ENCODE peak calls at places on chromosomes 4 and X, in four cellular contexts. O is heart right ventricle, P is left ventricle myocardium inferior, G is Peyer's patch. W is an unnamed sample. For H3K36me3, the result is how much of the 10 kb centered on the place peaks cover.

GRCh38 chr4:43776371-43776770 is 672.2 kb downstream of the KCTD8 start:
- DNase-seq in O (no peak), P (no peak), G (no peak), W (peak)

GRCh38 chr4:98555798-98556445 is 102.5 kb downstream of the TSPAN5 start:
- DNase-seq in O (no peak), P (no peak), G (no peak), W (no peak)

GRCh38 chr4:168587326-168588125 is 90.7 kb downstream of the PALLD start:
- DNase-seq in O (peak), P (peak), G (no peak), W (no peak)

GRCh38 chrX:36401774-36402173 is 482.2 kb downstream of the CFAP47 start:
- DNase-seq in O (no peak), P (no peak), G (no peak), W (no peak)

GRCh38 chrX:41350976-41351569 is 17.1 kb downstream of the DDX3X start:
- DNase-seq in O (no peak), P (no peak), G (no peak), W (peak)

GRCh38 chr4:145189981-145190380 is 9.6 kb upstream of the OTUD4 start:
- DNase-seq in O (no peak), P (no peak), G (no peak), W (no peak)

GRCh38 chrX:101759000-101759399 is 99.3 kb upstream of the ARMCX2 start:
- DNase-seq in O (peak), P (peak), G (no peak), W (peak)

GRCh38 chrX:110284159-110284558 is 33.7 kb downstream of the AMMECR1 start:
- DNase-seq in O (no peak), P (no peak), G (no peak), W (no peak)

GRCh38 chrX:446243-446642 is 59.5 kb upstream of the PPP2R3B start:
- DNase-seq in O (no peak), P (no peak), G (no peak), W (no peak)

GRCh38 chrX:12956704-12957541 is 18.0 kb upstream of the TMSB4X start:
- DNase-seq in O (peak), P (no peak), G (peak), W (peak)

DNA sequence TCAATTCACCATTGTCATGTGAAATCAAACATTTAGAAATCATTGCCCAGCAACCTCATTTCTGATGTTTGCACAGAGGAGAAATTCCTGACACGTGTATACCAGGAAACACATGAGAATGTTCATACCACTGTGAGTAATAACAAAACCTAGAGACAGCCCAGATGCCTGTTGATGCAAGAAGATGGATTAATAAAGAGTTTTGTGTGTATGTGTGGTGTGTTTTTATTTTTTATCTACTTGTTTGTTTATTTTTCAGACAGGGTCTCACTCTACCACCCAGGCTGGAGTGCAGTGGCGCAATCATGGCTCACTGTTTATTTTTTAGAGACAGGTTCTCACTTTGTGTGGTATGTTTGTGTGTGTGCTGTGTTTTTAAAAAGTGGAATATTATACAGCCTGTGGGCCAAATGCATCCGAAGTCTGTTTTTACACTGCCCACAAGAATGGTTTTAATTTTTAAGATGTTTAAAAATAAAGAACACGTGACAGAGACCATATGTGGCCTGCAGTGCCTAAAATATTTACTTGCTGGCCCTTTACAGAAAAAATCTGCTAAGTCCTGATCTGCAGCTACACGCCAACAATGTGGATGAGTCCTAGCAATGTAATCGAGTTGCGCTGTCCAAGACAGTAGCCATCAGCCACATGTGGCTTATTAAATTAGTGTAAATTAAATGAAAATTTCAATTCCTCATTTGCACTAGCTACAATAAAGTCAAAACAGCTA is 39.2 kb downstream of the TXLNG start:
- DNase-seq in O (no peak), P (no peak), G (no peak), W (no peak)
- H3K36me3 ChIP-seq in O (under half), P (under half), G (under half), W (half or more)

GRCh38 chrX:122512561-122513072 is 671.5 kb upstream of the GRIA3 start:
- DNase-seq in O (no peak), P (no peak), G (no peak), W (no peak)
- H3K27ac ChIP-seq in O (no peak), P (no peak), G (no peak), W (no peak)

GRCh38 chrX:9700555-9700954 is 65.1 kb downstream of the GPR143 start:
- DNase-seq in O (no peak), P (no peak), G (no peak), W (no peak)
- H3K4me3 ChIP-seq in O (no peak), P (no peak), G (no peak), W (no peak)

GRCh38 chrX:149495573-149496071 is 9.5 kb downstream of the IDS start:
- DNase-seq in O (no peak), P (no peak), G (peak), W (no peak)

GRCh38 chrX:149497054-149497453 is 8.1 kb downstream of the IDS start:
- DNase-seq in O (no peak), P (no peak), G (no peak), W (no peak)

GRCh38 chrX:149499766-149500165 is 5.3 kb downstream of the IDS start:
- DNase-seq in O (no peak), P (no peak), G (no peak), W (no peak)

GRCh38 chrX:149497626-149498025 is 7.5 kb downstream of the IDS start:
- DNase-seq in O (no peak), P (no peak), G (no peak), W (no peak)

DNA sequence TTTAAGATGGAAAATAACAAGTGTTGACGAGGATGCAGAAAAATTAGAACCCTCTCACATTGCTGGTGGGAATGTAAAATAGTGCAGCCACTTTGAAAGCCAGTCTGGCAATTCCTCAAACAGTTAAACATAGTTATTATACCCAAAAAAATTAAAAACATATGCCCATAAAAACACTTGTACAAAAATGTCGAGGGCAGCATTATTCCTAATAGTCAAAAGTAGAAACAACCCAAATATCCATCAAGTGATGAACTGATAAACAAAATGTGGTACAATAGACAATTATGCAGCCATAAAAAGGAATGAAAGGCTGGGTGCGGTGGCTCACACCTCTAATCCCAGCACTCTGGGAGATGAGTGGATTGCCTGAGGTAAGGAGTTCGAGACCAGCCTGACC is 6.3 kb downstream of the IDS start:
- DNase-seq in O (no peak), P (no peak), G (no peak), W (no peak)
- H3K36me3 ChIP-seq in O (under half), P (half or more), G (under half), W (under half)

DNA sequence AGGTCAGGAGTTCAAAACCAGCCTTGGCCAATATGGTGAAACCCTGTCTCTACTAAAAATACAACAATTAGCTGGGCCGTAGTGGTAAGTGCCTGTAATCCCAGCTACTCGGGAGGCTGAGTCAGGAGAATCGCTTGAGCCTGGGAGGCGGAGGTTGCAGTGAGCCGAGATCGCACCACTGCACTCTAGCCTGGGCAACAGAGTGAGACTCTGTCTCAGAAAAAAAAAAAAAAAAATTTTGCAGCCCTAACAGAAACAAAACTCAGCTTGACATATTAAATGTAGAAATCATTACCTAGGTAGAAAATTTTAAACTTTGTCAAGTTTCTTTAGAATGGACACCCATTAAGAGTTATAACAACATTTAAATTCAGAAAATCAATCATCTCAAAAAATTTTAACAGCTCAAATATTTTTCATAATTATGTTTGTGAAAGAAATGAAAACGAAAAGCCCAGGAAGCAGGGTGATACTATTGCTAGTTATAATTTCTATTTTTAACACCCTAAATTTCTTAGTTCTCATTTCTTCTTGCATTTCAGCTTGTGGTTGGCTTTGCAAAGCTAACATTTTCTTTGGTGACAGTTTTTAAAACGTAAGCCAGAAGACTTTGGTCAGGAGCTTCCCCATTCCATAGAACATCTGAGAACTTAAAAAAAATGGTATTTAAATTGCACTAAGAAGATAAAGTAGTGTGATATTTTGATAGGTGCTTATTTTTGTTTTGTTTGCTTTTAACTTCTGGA is 33.3 kb upstream of the RBBP7 start:
- DNase-seq in O (no peak), P (no peak), G (no peak), W (no peak)
- H3K27ac ChIP-seq in O (no peak), P (no peak), G (no peak), W (no peak)

DNA sequence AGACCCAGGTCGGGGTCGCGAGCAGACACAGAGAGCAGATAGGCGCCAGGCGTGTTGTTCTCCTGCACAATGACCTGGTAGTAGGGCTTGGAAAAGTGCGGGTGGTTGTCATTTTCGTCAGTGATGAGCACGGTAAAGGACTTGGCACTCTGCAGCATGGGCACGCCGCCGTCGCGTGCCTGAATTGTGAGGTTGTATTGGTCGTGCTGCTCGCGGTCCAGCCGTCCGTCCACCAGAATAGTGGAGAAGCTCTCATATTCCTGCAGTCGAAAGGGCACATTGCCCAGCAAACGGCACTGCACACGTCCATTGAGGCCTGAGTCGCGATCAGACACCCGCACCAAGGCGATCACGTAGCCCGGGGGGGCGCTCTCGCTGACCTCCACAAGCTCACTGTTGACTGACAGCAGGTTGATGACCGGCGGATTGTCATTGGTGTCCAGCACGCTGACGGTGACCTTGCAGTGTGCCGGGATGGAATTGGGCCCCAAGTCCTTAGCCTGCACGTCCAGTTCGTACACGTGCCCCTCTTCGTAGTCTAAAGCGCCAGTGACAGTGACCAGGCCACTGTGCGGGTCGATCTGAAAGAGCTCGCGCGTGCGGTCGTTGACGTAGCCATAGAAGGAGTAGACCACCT is 2.8 kb downstream of the PCDH19 start:
- DNase-seq in O (no peak), P (no peak), G (no peak), W (no peak)
- H3K4me3 ChIP-seq in O (no peak), P (no peak), G (no peak), W (no peak)

GRCh38 chrX:45229348-45229747 is 28.7 kb upstream of the DIPK2B start:
- DNase-seq in O (no peak), P (no peak), G (no peak), W (no peak)
- H3K36me3 ChIP-seq in O (under half), P (under half), G (under half), W (under half)

DNA sequence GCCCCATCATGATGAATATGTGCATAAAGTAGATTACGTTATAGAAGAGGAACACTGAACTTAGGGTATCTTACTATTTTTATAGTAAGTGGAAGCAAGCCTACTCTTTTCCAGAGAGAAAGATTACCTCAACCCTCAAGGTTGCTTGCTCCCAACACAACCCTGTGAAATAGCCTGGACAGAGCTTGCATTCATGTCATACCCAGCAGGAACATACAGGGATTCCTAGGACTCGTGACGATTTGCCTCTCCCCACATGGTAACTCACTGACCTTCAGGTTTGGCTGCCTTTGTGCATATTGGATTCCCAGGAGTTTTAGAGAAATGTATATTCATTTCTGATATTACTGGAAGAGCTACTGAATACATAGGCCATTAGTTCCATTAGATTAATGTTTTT is 80.5 kb downstream of the BLTP1 start:
- DNase-seq in O (no peak), P (no peak), G (no peak), W (no peak)
- H3K27ac ChIP-seq in O (no peak), P (no peak), G (no peak), W (no peak)

GRCh38 chr4:54660145-54660535 is 2.4 kb downstream of the KIT start:
- DNase-seq in O (no peak), P (no peak), G (no peak), W (no peak)
- H3K4me3 ChIP-seq in O (no peak), P (peak), G (peak), W (no peak)